ENCODE peak calls at places on chromosome 3, in four cellular contexts. One of them, this sample, is unnamed.

GRCh38 chr3:13088020-13089006 is 15.1 kb upstream of the IQSEC1 start:
- DNase-seq in PC-3: no peak
- DNase-seq in CD8-positive, alpha-beta memory T cell: no peak
- DNase-seq in activated B cell treated with CpG ODN at 0.5 μM for 24 hours: peak
- DNase-seq in this sample: no peak

GRCh38 chr3:33377931-33378330 is 62.3 kb downstream of the UBP1 start:
- DNase-seq in PC-3: peak
- DNase-seq in CD8-positive, alpha-beta memory T cell: no peak
- DNase-seq in activated B cell treated with CpG ODN at 0.5 μM for 24 hours: no peak
- DNase-seq in this sample: no peak

GRCh38 chr3:81214626-81215025 is 546.8 kb downstream of the GBE1 start:
- DNase-seq in PC-3: peak
- DNase-seq in CD8-positive, alpha-beta memory T cell: no peak
- DNase-seq in activated B cell treated with CpG ODN at 0.5 μM for 24 hours: no peak
- DNase-seq in this sample: no peak

GRCh38 chr3:37892917-37893595 is 31.4 kb downstream of the CTDSPL start:
- DNase-seq in PC-3: no peak
- DNase-seq in CD8-positive, alpha-beta memory T cell: no peak
- DNase-seq in activated B cell treated with CpG ODN at 0.5 μM for 24 hours: no peak
- DNase-seq in this sample: no peak

GRCh38 chr3:71428841-71429609 is 154.5 kb downstream of the FOXP1 start:
- DNase-seq in PC-3: no peak
- DNase-seq in CD8-positive, alpha-beta memory T cell: no peak
- DNase-seq in activated B cell treated with CpG ODN at 0.5 μM for 24 hours: no peak
- DNase-seq in this sample: no peak

GRCh38 chr3:20141306-20141705 is 44.7 kb downstream of the SGO1 start:
- DNase-seq in PC-3: no peak
- DNase-seq in CD8-positive, alpha-beta memory T cell: no peak
- DNase-seq in activated B cell treated with CpG ODN at 0.5 μM for 24 hours: no peak
- DNase-seq in this sample: no peak

GRCh38 chr3:157786216-157786615 is 283.0 kb upstream of the VEPH1 start:
- DNase-seq in PC-3: peak
- DNase-seq in CD8-positive, alpha-beta memory T cell: no peak
- DNase-seq in activated B cell treated with CpG ODN at 0.5 μM for 24 hours: no peak
- DNase-seq in this sample: no peak

GRCh38 chr3:25355034-25355898 is 72.8 kb upstream of the RARB start:
- DNase-seq in PC-3: no peak
- DNase-seq in CD8-positive, alpha-beta memory T cell: no peak
- DNase-seq in activated B cell treated with CpG ODN at 0.5 μM for 24 hours: no peak
- DNase-seq in this sample: no peak

GRCh38 chr3:157442729-157443128 is 6.1 kb downstream of the PTX3 start:
- DNase-seq in PC-3: no peak
- DNase-seq in CD8-positive, alpha-beta memory T cell: no peak
- DNase-seq in activated B cell treated with CpG ODN at 0.5 μM for 24 hours: no peak
- DNase-seq in this sample: no peak

GRCh38 chr3:171028779-171029232 is 2.3 kb upstream of the SLC2A2 start:
- DNase-seq in PC-3: peak
- DNase-seq in CD8-positive, alpha-beta memory T cell: no peak
- DNase-seq in activated B cell treated with CpG ODN at 0.5 μM for 24 hours: no peak
- DNase-seq in this sample: no peak

GRCh38 chr3:100073555-100074307 is 40.6 kb downstream of the FILIP1L start:
- DNase-seq in PC-3: no peak
- DNase-seq in CD8-positive, alpha-beta memory T cell: peak
- DNase-seq in activated B cell treated with CpG ODN at 0.5 μM for 24 hours: no peak
- DNase-seq in this sample: no peak

GRCh38 chr3:107523361-107524213 is 825 bp downstream of the BBX start:
- DNase-seq in PC-3: peak
- DNase-seq in CD8-positive, alpha-beta memory T cell: peak
- DNase-seq in activated B cell treated with CpG ODN at 0.5 μM for 24 hours: peak
- DNase-seq in this sample: no peak

GRCh38 chr3:187208159-187208558 is 10.9 kb downstream of the RTP1 start:
- DNase-seq in PC-3: peak
- DNase-seq in CD8-positive, alpha-beta memory T cell: no peak
- DNase-seq in activated B cell treated with CpG ODN at 0.5 μM for 24 hours: no peak
- DNase-seq in this sample: no peak

GRCh38 chr3:186888569-186888968 is 41.8 kb upstream of the ST6GAL1 start:
- DNase-seq in PC-3: no peak
- DNase-seq in CD8-positive, alpha-beta memory T cell: no peak
- DNase-seq in activated B cell treated with CpG ODN at 0.5 μM for 24 hours: no peak
- DNase-seq in this sample: no peak

This sample was measured in CD8-positive, alpha-beta T cell.